ENCODE peak calls at places on chromosomes 5 and 9, in eight cellular contexts. E is occipital lobe; Y is CD4-positive, alpha-beta T cell; R is kidney tubule cell; K is effector memory CD8-positive, alpha-beta T cell; B is EH; W is psoas muscle; J is stimulated activated naive CD8-positive, alpha-beta T cell treated with anti-CD3 and anti-CD28 coated beads, Interleukin-15, Interleukin-2, amounts not matched to agents 100 U/mL and 50 U/mL, for 24 hours. Q is an unnamed sample.

GRCh38 chr5:152488869-152489268 is 83.8 kb upstream of the NMUR2 start:
- DNase-seq in E (no peak), Y (no peak), R (no peak), K (no peak), B (no peak), W (no peak), J (no peak), Q (no peak)

GRCh38 chr5:11076945-11077613 is 316.0 kb upstream of the DAP start:
- DNase-seq in E (no peak), Y (no peak), R (peak; percentile 90), K (no peak), B (no peak), W (no peak), J (no peak), Q (no peak)

GRCh38 chr5:124652892-124653441 is 93.5 kb downstream of the ZNF608 start:
- DNase-seq in E (no peak), Y (no peak), R (no peak), K (no peak), B (no peak), W (no peak), J (no peak), Q (no peak)

GRCh38 chr9:19985081-19985480 is 196.2 kb upstream of the SLC24A2 start:
- DNase-seq in E (no peak), Y (no peak), R (no peak), K (no peak), B (no peak), W (no peak), J (no peak), Q (no peak)

GRCh38 chr5:94613583-94613982 is 4.8 kb downstream of the KIAA0825 start:
- DNase-seq in E (no peak), Y (no peak), R (peak; percentile 14), K (no peak), B (peak; percentile 31), W (no peak), J (no peak), Q (no peak)

GRCh38 chr5:155908543-155908942 is 418.4 kb upstream of the SGCD start:
- DNase-seq in E (no peak), Y (no peak), R (no peak), K (no peak), B (no peak), W (no peak), J (no peak), Q (no peak)

GRCh38 chr5:131810510-131811249 is 13.9 kb upstream of the FNIP1 start:
- DNase-seq in E (no peak), Y (no peak), R (no peak), K (no peak), B (peak; percentile 35), W (no peak), J (no peak), Q (no peak)

GRCh38 chr9:105219291-105219805 is 25.1 kb upstream of the SLC44A1 start:
- DNase-seq in E (no peak), Y (no peak), R (no peak), K (no peak), B (peak; percentile 33), W (no peak), J (no peak), Q (no peak)

GRCh38 chr5:33662721-33663435 is 222.1 kb downstream of the TARS1 start:
- DNase-seq in E (no peak), Y (no peak), R (no peak), K (no peak), B (peak; percentile 75), W (no peak), J (no peak), Q (no peak)

Q was measured in ascending aorta.